ENCODE peak calls at places on chromosomes 5 and 9, in seven cellular contexts. One of them, this sample, is unnamed.
A peak's percentile ranks its signal among the peaks of the same experiment; 100 is the strongest.

GRCh38 chr5:58927174-58927573 is 344.3 kb downstream of the RAB3C start:
- DNase-seq in right cardiac atrium: no peak
- DNase-seq in Panc1: no peak
- DNase-seq in naive thymus-derived CD4-positive, alpha-beta T cell: no peak
- DNase-seq in H1: no peak
- DNase-seq in colonic mucosa: no peak
- DNase-seq in transverse colon: no peak
- DNase-seq in this sample: no peak

GRCh38 chr5:74685979-74686631 is 1.1 kb downstream of the HEXB start:
- DNase-seq in Panc1: no peak
- DNase-seq in right cardiac atrium: no peak
- DNase-seq in naive thymus-derived CD4-positive, alpha-beta T cell: no peak
- DNase-seq in colonic mucosa: peak; percentile 32
- DNase-seq in H1: no peak
- DNase-seq in transverse colon: no peak
- DNase-seq in this sample: no peak

GRCh38 chr9:33852216-33852826 is 35.4 kb downstream of the UBE2R2 start:
- DNase-seq in H1: peak; percentile 55
- DNase-seq in transverse colon: peak; percentile 81
- DNase-seq in colonic mucosa: peak; percentile 82
- DNase-seq in naive thymus-derived CD4-positive, alpha-beta T cell: peak; percentile 20
- DNase-seq in Panc1: peak; percentile 47
- DNase-seq in right cardiac atrium: peak; percentile 65
- DNase-seq in this sample: peak; percentile 86

GRCh38 chr5:148769941-148770340 is 56.5 kb upstream of the ADRB2 start:
- DNase-seq in Panc1: no peak
- DNase-seq in transverse colon: no peak
- DNase-seq in right cardiac atrium: no peak
- DNase-seq in colonic mucosa: no peak
- DNase-seq in H1: no peak
- DNase-seq in naive thymus-derived CD4-positive, alpha-beta T cell: no peak
- DNase-seq in this sample: no peak

GRCh38 chr9:128969491-128969890 is 22.0 kb downstream of the NUP188 start:
- DNase-seq in right cardiac atrium: no peak
- DNase-seq in Panc1: no peak
- DNase-seq in transverse colon: no peak
- DNase-seq in naive thymus-derived CD4-positive, alpha-beta T cell: no peak
- DNase-seq in colonic mucosa: no peak
- DNase-seq in H1: no peak
- DNase-seq in this sample: peak; percentile 7

GRCh38 chr9:122221223-122221811 is 7.4 kb downstream of the LHX6 start:
- DNase-seq in naive thymus-derived CD4-positive, alpha-beta T cell: no peak
- DNase-seq in transverse colon: no peak
- DNase-seq in right cardiac atrium: no peak
- DNase-seq in Panc1: no peak
- DNase-seq in colonic mucosa: no peak
- DNase-seq in H1: peak; percentile 85
- DNase-seq in this sample: no peak

GRCh38 chr5:149429839-149430721 is 51.0 kb upstream of the IL17B start:
- DNase-seq in H1: peak; percentile 74
- DNase-seq in naive thymus-derived CD4-positive, alpha-beta T cell: no peak
- DNase-seq in Panc1: no peak
- DNase-seq in right cardiac atrium: peak; percentile 86
- DNase-seq in colonic mucosa: peak; percentile 47
- DNase-seq in transverse colon: no peak
- DNase-seq in this sample: no peak

GRCh38 chr5:137481596-137481995 is 17.5 kb downstream of the SPOCK1 start:
- DNase-seq in H1: no peak
- DNase-seq in naive thymus-derived CD4-positive, alpha-beta T cell: no peak
- DNase-seq in right cardiac atrium: no peak
- DNase-seq in colonic mucosa: no peak
- DNase-seq in transverse colon: no peak
- DNase-seq in Panc1: no peak
- DNase-seq in this sample: no peak

GRCh38 chr9:89790542-89791109 is 185.8 kb downstream of the GADD45G start:
- DNase-seq in H1: no peak
- DNase-seq in right cardiac atrium: no peak
- DNase-seq in transverse colon: no peak
- DNase-seq in Panc1: no peak
- DNase-seq in colonic mucosa: no peak
- DNase-seq in naive thymus-derived CD4-positive, alpha-beta T cell: no peak
- DNase-seq in this sample: no peak

GRCh38 chr5:152177626-152178349 is 227.3 kb downstream of the NMUR2 start:
- DNase-seq in transverse colon: no peak
- DNase-seq in H1: no peak
- DNase-seq in right cardiac atrium: no peak
- DNase-seq in colonic mucosa: no peak
- DNase-seq in Panc1: no peak
- DNase-seq in naive thymus-derived CD4-positive, alpha-beta T cell: no peak
- DNase-seq in this sample: no peak

GRCh38 chr5:45038366-45038987 is 229.7 kb downstream of the MRPS30 start:
- DNase-seq in Panc1: peak; percentile 22
- DNase-seq in colonic mucosa: no peak
- DNase-seq in transverse colon: no peak
- DNase-seq in H1: no peak
- DNase-seq in right cardiac atrium: no peak
- DNase-seq in naive thymus-derived CD4-positive, alpha-beta T cell: no peak
- DNase-seq in this sample: no peak

GRCh38 chr5:5387192-5387591 is 35.3 kb upstream of the ICE1 start:
- DNase-seq in transverse colon: no peak
- DNase-seq in H1: no peak
- DNase-seq in right cardiac atrium: no peak
- DNase-seq in naive thymus-derived CD4-positive, alpha-beta T cell: no peak
- DNase-seq in Panc1: no peak
- DNase-seq in colonic mucosa: no peak
- DNase-seq in this sample: no peak

GRCh38 chr5:9698125-9698848 is 68.1 kb upstream of the TAS2R1 start:
- DNase-seq in right cardiac atrium: no peak
- DNase-seq in naive thymus-derived CD4-positive, alpha-beta T cell: no peak
- DNase-seq in transverse colon: no peak
- DNase-seq in Panc1: no peak
- DNase-seq in colonic mucosa: no peak
- DNase-seq in H1: no peak
- DNase-seq in this sample: no peak

GRCh38 chr9:130701059-130702022 is 7.8 kb downstream of the EXOSC2 start:
- DNase-seq in transverse colon: peak; percentile 85
- DNase-seq in Panc1: no peak
- DNase-seq in colonic mucosa: peak; percentile 82
- DNase-seq in naive thymus-derived CD4-positive, alpha-beta T cell: peak; percentile 68
- DNase-seq in H1: peak; percentile 93
- DNase-seq in right cardiac atrium: peak; percentile 86
- DNase-seq in this sample: peak; percentile 82

GRCh38 chr5:158140120-158140778 is 281.3 kb upstream of the CLINT1 start:
- DNase-seq in naive thymus-derived CD4-positive, alpha-beta T cell: no peak
- DNase-seq in transverse colon: no peak
- DNase-seq in right cardiac atrium: peak; percentile 36
- DNase-seq in Panc1: no peak
- DNase-seq in H1: no peak
- DNase-seq in colonic mucosa: no peak
- DNase-seq in this sample: no peak

GRCh38 chr5:88660947-88661869 is 221.8 kb downstream of the MEF2C start:
- DNase-seq in colonic mucosa: peak; percentile 51
- DNase-seq in transverse colon: peak; percentile 60
- DNase-seq in right cardiac atrium: peak; percentile 51
- DNase-seq in Panc1: no peak
- DNase-seq in naive thymus-derived CD4-positive, alpha-beta T cell: no peak
- DNase-seq in H1: peak; percentile 92
- DNase-seq in this sample: no peak

GRCh38 chr9:38295751-38296150 is 96.8 kb upstream of the ALDH1B1 start:
- DNase-seq in colonic mucosa: no peak
- DNase-seq in transverse colon: no peak
- DNase-seq in H1: no peak
- DNase-seq in naive thymus-derived CD4-positive, alpha-beta T cell: no peak
- DNase-seq in Panc1: no peak
- DNase-seq in right cardiac atrium: no peak
- DNase-seq in this sample: no peak

GRCh38 chr9:77291714-77292113 is 114.4 kb downstream of the VPS13A start:
- DNase-seq in transverse colon: no peak
- DNase-seq in colonic mucosa: no peak
- DNase-seq in Panc1: no peak
- DNase-seq in right cardiac atrium: no peak
- DNase-seq in naive thymus-derived CD4-positive, alpha-beta T cell: no peak
- DNase-seq in H1: no peak
- DNase-seq in this sample: no peak

GRCh38 chr5:14174235-14174636 is 31.1 kb downstream of the TRIO start:
- DNase-seq in transverse colon: no peak
- DNase-seq in right cardiac atrium: no peak
- DNase-seq in naive thymus-derived CD4-positive, alpha-beta T cell: no peak
- DNase-seq in Panc1: no peak
- DNase-seq in colonic mucosa: no peak
- DNase-seq in H1: no peak
- DNase-seq in this sample: no peak

GRCh38 chr9:74960548-74960947 is 7.8 kb upstream of the C9orf40 start:
- DNase-seq in H1: no peak
- DNase-seq in transverse colon: no peak
- DNase-seq in right cardiac atrium: no peak
- DNase-seq in colonic mucosa: no peak
- DNase-seq in naive thymus-derived CD4-positive, alpha-beta T cell: no peak
- DNase-seq in Panc1: no peak
- DNase-seq in this sample: no peak

GRCh38 chr5:171437286-171437821 is 17.9 kb downstream of the FGF18 start:
- DNase-seq in naive thymus-derived CD4-positive, alpha-beta T cell: no peak
- DNase-seq in H1: no peak
- DNase-seq in transverse colon: no peak
- DNase-seq in right cardiac atrium: no peak
- DNase-seq in colonic mucosa: no peak
- DNase-seq in Panc1: no peak
- DNase-seq in this sample: peak; percentile 36

GRCh38 chr5:89929173-89929572 is 480.4 kb downstream of the CETN3 start:
- DNase-seq in colonic mucosa: no peak
- DNase-seq in naive thymus-derived CD4-positive, alpha-beta T cell: no peak
- DNase-seq in transverse colon: no peak
- DNase-seq in H1: no peak
- DNase-seq in right cardiac atrium: no peak
- DNase-seq in Panc1: no peak
- DNase-seq in this sample: no peak

GRCh38 chr5:137621306-137621705 is 114.6 kb downstream of the KLHL3 start:
- DNase-seq in right cardiac atrium: no peak
- DNase-seq in transverse colon: no peak
- DNase-seq in naive thymus-derived CD4-positive, alpha-beta T cell: no peak
- DNase-seq in Panc1: no peak
- DNase-seq in colonic mucosa: no peak
- DNase-seq in H1: no peak
- DNase-seq in this sample: no peak

GRCh38 chr5:20655211-20655610 is 667.2 kb upstream of the CDH18 start:
- DNase-seq in transverse colon: no peak
- DNase-seq in naive thymus-derived CD4-positive, alpha-beta T cell: no peak
- DNase-seq in colonic mucosa: no peak
- DNase-seq in Panc1: no peak
- DNase-seq in H1: no peak
- DNase-seq in right cardiac atrium: no peak
- DNase-seq in this sample: no peak

GRCh38 chr9:34049630-34050384 is 1.1 kb upstream of the UBAP2 start:
- DNase-seq in H1: peak; percentile 51
- DNase-seq in colonic mucosa: peak; percentile 24
- DNase-seq in transverse colon: no peak
- DNase-seq in right cardiac atrium: no peak
- DNase-seq in Panc1: no peak
- DNase-seq in naive thymus-derived CD4-positive, alpha-beta T cell: no peak
- DNase-seq in this sample: peak; percentile 28

GRCh38 chr5:32173394-32174010 is 617 bp downstream of the GOLPH3 start:
- DNase-seq in right cardiac atrium: peak; percentile 65
- DNase-seq in naive thymus-derived CD4-positive, alpha-beta T cell: no peak
- DNase-seq in transverse colon: peak; percentile 76
- DNase-seq in Panc1: no peak
- DNase-seq in colonic mucosa: peak; percentile 71
- DNase-seq in H1: peak; percentile 65
- DNase-seq in this sample: peak; percentile 77

DNA sequence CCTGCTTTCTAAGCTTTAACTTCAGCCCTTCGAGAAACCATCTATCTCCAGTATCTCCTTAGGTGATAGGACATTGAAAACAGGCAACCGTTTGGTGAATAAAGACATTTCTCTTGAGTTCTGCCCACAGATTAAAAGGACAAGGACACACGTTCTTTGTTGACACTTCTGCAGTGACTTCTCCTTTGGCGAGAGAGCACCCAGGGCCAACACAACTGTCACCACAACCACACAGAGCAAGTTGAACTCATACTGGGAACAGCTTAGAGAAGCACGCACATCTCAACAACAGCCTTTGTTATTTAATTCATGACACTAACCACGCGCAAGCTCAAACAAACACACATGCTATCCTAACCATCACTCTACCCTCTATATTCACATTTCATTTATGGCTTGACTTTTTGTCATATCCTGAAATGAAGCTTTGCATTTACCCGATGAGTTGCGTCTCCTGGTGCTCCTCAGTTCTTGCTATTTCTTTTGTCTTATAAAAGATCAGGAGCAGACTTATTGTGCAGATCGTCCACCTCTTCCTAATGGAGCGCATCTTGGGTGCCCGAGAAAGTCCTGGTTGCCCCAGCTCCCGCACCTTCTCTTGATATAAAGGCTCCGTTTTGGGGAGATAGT is 561 bp downstream of the ST8SIA4 start:
- DNase-seq in colonic mucosa: peak; percentile 18
- DNase-seq in naive thymus-derived CD4-positive, alpha-beta T cell: no peak
- DNase-seq in Panc1: no peak
- DNase-seq in transverse colon: no peak
- DNase-seq in H1: peak; percentile 46
- DNase-seq in right cardiac atrium: no peak
- DNase-seq in this sample: no peak
- H3K27me3 ChIP-seq in colonic mucosa: no peaks in the 10 kb centered on the region
- H3K27me3 ChIP-seq in naive thymus-derived CD4-positive, alpha-beta T cell: no peaks in the 10 kb centered on the region
- H3K27me3 ChIP-seq in Panc1: peaks cover 21% of the 10 kb centered on the region
- H3K27me3 ChIP-seq in transverse colon: peaks cover 48% of the 10 kb centered on the region
- H3K27me3 ChIP-seq in H1: peaks cover 37% of the 10 kb centered on the region
- H3K27me3 ChIP-seq in right cardiac atrium: no peaks in the 10 kb centered on the region
- H3K27me3 ChIP-seq in this sample: peaks cover 2% of the 10 kb centered on the region

DNA sequence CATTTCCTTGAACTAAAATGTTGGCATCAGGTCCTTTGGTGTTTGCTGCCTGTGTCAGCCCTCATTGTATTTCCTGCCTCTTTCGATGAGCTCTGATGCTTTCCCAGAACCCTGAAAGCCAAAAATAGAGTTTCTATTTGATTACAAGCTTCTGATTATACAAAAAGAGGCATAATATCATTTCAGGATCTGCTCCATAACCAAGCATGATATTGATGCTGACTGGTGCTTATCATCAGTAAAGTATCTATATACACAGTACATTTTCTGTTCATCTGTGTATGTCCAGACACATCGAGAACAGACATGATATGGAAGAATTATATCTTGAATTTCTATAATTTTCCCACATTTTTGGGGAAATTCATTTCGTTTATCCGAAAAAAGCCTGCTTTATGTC is 58.6 kb downstream of the SEMA6A start:
- DNase-seq in H1: no peak
- DNase-seq in Panc1: no peak
- DNase-seq in colonic mucosa: no peak
- DNase-seq in transverse colon: no peak
- DNase-seq in right cardiac atrium: no peak
- DNase-seq in naive thymus-derived CD4-positive, alpha-beta T cell: no peak
- DNase-seq in this sample: no peak
- H3K4me1 ChIP-seq in H1: peaks cover 1% of the 10 kb centered on the region
- H3K4me1 ChIP-seq in Panc1: no peaks in the 10 kb centered on the region
- H3K4me1 ChIP-seq in colonic mucosa: peaks cover 4% of the 10 kb centered on the region
- H3K4me1 ChIP-seq in transverse colon: peaks cover 9% of the 10 kb centered on the region
- H3K4me1 ChIP-seq in right cardiac atrium: peaks cover 10% of the 10 kb centered on the region
- H3K4me1 ChIP-seq in naive thymus-derived CD4-positive, alpha-beta T cell: no peaks in the 10 kb centered on the region
- H3K4me1 ChIP-seq in this sample: no peaks in the 10 kb centered on the region

GRCh38 chr5:2742921-2743679 is 8.4 kb downstream of the IRX2 start:
- DNase-seq in right cardiac atrium: no peak
- DNase-seq in H1: peak; percentile 73
- DNase-seq in transverse colon: no peak
- DNase-seq in colonic mucosa: no peak
- DNase-seq in Panc1: no peak
- DNase-seq in naive thymus-derived CD4-positive, alpha-beta T cell: no peak
- DNase-seq in this sample: no peak
- H3K27me3 ChIP-seq in right cardiac atrium: no peaks in the 10 kb centered on the region
- H3K27me3 ChIP-seq in H1: peaks cover 60% of the 10 kb centered on the region
- H3K27me3 ChIP-seq in transverse colon: peaks cover 100% of the 10 kb centered on the region
- H3K27me3 ChIP-seq in colonic mucosa: peaks cover 78% of the 10 kb centered on the region
- H3K27me3 ChIP-seq in Panc1: peaks cover 15% of the 10 kb centered on the region
- H3K27me3 ChIP-seq in naive thymus-derived CD4-positive, alpha-beta T cell: no peaks in the 10 kb centered on the region
- H3K27me3 ChIP-seq in this sample: peaks cover 11% of the 10 kb centered on the region

GRCh38 chr9:137391411-137391754 is 31.6 kb downstream of the EXD3 start:
- DNase-seq in right cardiac atrium: no peak
- DNase-seq in transverse colon: peak; percentile 85
- DNase-seq in colonic mucosa: peak; percentile 88
- DNase-seq in Panc1: no peak
- DNase-seq in naive thymus-derived CD4-positive, alpha-beta T cell: no peak
- DNase-seq in H1: no peak
- DNase-seq in this sample: peak; percentile 48
- H3K4me1 ChIP-seq in right cardiac atrium: no peaks in the 10 kb centered on the region
- H3K4me1 ChIP-seq in transverse colon: peaks cover 5% of the 10 kb centered on the region
- H3K4me1 ChIP-seq in colonic mucosa: peaks cover 8% of the 10 kb centered on the region
- H3K4me1 ChIP-seq in Panc1: peaks cover 3% of the 10 kb centered on the region
- H3K4me1 ChIP-seq in naive thymus-derived CD4-positive, alpha-beta T cell: peaks cover 12% of the 10 kb centered on the region
- H3K4me1 ChIP-seq in H1: no peaks in the 10 kb centered on the region
- H3K4me1 ChIP-seq in this sample: peaks cover 8% of the 10 kb centered on the region